ENCODE peak calls at places on chromosomes 4 and X, in six cellular contexts. One of them, this sample, is unnamed.

GRCh38 chr4:184887947-184888346 is 62.2 kb upstream of the ACSL1 start:
- ATAC-seq in upper lobe of left lung: no peak
- ATAC-seq in HepG2: no peak
- ATAC-seq in HCT116: no peak
- ATAC-seq in GM12878: no peak
- ATAC-seq in K562: no peak
- ATAC-seq in this sample: no peak

GRCh38 chrX:136586386-136586785 is 54.4 kb downstream of the VGLL1 start:
- ATAC-seq in upper lobe of left lung: no peak
- ATAC-seq in HepG2: no peak
- ATAC-seq in HCT116: no peak
- ATAC-seq in GM12878: peak
- ATAC-seq in K562: no peak
- ATAC-seq in this sample: no peak

GRCh38 chrX:13489451-13489850 is 80.0 kb upstream of the EGFL6 start:
- ATAC-seq in upper lobe of left lung: peak
- ATAC-seq in HepG2: no peak
- ATAC-seq in HCT116: no peak
- ATAC-seq in GM12878: no peak
- ATAC-seq in K562: no peak
- ATAC-seq in this sample: peak

GRCh38 chr4:45453258-45453841 is 670.5 kb downstream of the GABRG1 start:
- ATAC-seq in upper lobe of left lung: peak
- ATAC-seq in HepG2: peak
- ATAC-seq in HCT116: no peak
- ATAC-seq in GM12878: peak
- ATAC-seq in K562: no peak
- ATAC-seq in this sample: peak

GRCh38 chrX:15315509-15315908 is at the start of gene ASB11:
- ATAC-seq in upper lobe of left lung: no peak
- ATAC-seq in HepG2: no peak
- ATAC-seq in HCT116: no peak
- ATAC-seq in GM12878: no peak
- ATAC-seq in K562: no peak
- ATAC-seq in this sample: no peak

GRCh38 chrX:68784816-68785215 is 44.0 kb upstream of the EFNB1 start:
- ATAC-seq in upper lobe of left lung: no peak
- ATAC-seq in HepG2: no peak
- ATAC-seq in HCT116: no peak
- ATAC-seq in GM12878: no peak
- ATAC-seq in K562: no peak
- ATAC-seq in this sample: no peak

GRCh38 chr4:173287486-173287885 is 46.7 kb downstream of the HMGB2 start:
- ATAC-seq in upper lobe of left lung: no peak
- ATAC-seq in HepG2: no peak
- ATAC-seq in HCT116: no peak
- ATAC-seq in GM12878: no peak
- ATAC-seq in K562: no peak
- ATAC-seq in this sample: no peak

GRCh38 chrX:8755116-8755515 is 23.2 kb upstream of the ANOS1 start:
- ATAC-seq in upper lobe of left lung: no peak
- ATAC-seq in HepG2: no peak
- ATAC-seq in HCT116: no peak
- ATAC-seq in GM12878: no peak
- ATAC-seq in K562: no peak
- ATAC-seq in this sample: no peak

GRCh38 chr4:40377462-40378385 is 42.6 kb downstream of the CHRNA9 start:
- ATAC-seq in upper lobe of left lung: no peak
- ATAC-seq in HepG2: peak
- ATAC-seq in HCT116: peak
- ATAC-seq in GM12878: peak
- ATAC-seq in K562: no peak
- ATAC-seq in this sample: no peak

GRCh38 chrX:78327370-78328048 is at the start of gene CYSLTR1:
- ATAC-seq in upper lobe of left lung: peak
- ATAC-seq in HepG2: no peak
- ATAC-seq in HCT116: no peak
- ATAC-seq in GM12878: peak
- ATAC-seq in K562: no peak
- ATAC-seq in this sample: no peak

GRCh38 chr4:163330828-163331628 is 1.4 kb downstream of the NPY1R start:
- ATAC-seq in upper lobe of left lung: no peak
- ATAC-seq in HepG2: no peak
- ATAC-seq in HCT116: no peak
- ATAC-seq in GM12878: no peak
- ATAC-seq in K562: no peak
- ATAC-seq in this sample: no peak

GRCh38 chr4:103207673-103208072 is 9.5 kb upstream of the CENPE start:
- ATAC-seq in upper lobe of left lung: no peak
- ATAC-seq in HepG2: peak
- ATAC-seq in HCT116: peak
- ATAC-seq in GM12878: peak
- ATAC-seq in K562: peak
- ATAC-seq in this sample: no peak

GRCh38 chr4:126533176-126533575 is 1099.6 kb upstream of the INTU start:
- ATAC-seq in upper lobe of left lung: no peak
- ATAC-seq in HepG2: no peak
- ATAC-seq in HCT116: no peak
- ATAC-seq in GM12878: no peak
- ATAC-seq in K562: no peak
- ATAC-seq in this sample: no peak

GRCh38 chrX:67555578-67556203 is 11.9 kb downstream of the AR start:
- ATAC-seq in upper lobe of left lung: peak
- ATAC-seq in HepG2: peak
- ATAC-seq in HCT116: no peak
- ATAC-seq in GM12878: peak
- ATAC-seq in K562: peak
- ATAC-seq in this sample: no peak

GRCh38 chrX:96655947-96656623 is 28.6 kb upstream of the DIAPH2 start:
- ATAC-seq in upper lobe of left lung: no peak
- ATAC-seq in HepG2: no peak
- ATAC-seq in HCT116: no peak
- ATAC-seq in GM12878: no peak
- ATAC-seq in K562: no peak
- ATAC-seq in this sample: no peak

GRCh38 chr4:126242679-126243390 is 928.1 kb downstream of the FAT4 start:
- ATAC-seq in upper lobe of left lung: peak
- ATAC-seq in HepG2: no peak
- ATAC-seq in HCT116: no peak
- ATAC-seq in GM12878: no peak
- ATAC-seq in K562: no peak
- ATAC-seq in this sample: peak

DNA sequence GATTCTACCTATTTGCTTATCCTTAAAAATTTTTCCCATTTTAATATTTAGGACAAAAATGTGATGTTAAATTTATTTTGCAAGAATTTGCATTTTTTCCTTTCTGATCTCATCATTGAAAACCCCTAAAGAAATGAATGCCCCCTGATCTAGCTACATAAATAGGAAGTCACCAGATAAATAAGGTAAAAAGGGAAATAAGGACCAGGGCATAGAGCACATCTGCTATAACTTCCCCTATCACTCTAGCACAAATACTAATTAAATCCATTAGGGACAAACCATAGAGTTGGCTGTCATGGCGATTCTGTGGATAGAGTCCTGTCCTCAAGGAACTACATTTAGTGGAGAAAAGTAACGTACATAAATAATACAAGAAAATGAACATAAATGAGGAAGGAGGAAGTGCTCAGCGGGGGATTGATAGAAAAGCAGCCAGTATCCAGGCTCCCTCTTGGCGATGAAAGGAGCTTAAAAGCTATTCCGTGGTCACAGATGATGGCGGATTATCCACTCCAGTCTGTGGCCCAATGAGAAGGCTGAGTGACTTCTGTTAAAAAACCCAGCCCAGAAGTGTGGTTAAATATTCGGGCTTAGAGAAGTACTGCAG is 76.9 kb upstream of the RPL34 start:
- ATAC-seq in upper lobe of left lung: no peak
- ATAC-seq in HepG2: no peak
- ATAC-seq in HCT116: no peak
- ATAC-seq in GM12878: no peak
- ATAC-seq in K562: no peak
- ATAC-seq in this sample: no peak
- TF ChIP-seq POLR2A in upper lobe of left lung: no peak
- TF ChIP-seq POLR2A in HepG2: no peak
- TF ChIP-seq POLR2A in HCT116: no peak
- TF ChIP-seq POLR2A in GM12878: no peak
- TF ChIP-seq POLR2A in K562: no peak
- TF ChIP-seq POLR2A in this sample: no peak

GRCh38 chr4:139814285-139815015 is 148.8 kb downstream of the MGST2 start:
- ATAC-seq in upper lobe of left lung: no peak
- ATAC-seq in HepG2: no peak
- ATAC-seq in HCT116: no peak
- ATAC-seq in GM12878: no peak
- ATAC-seq in K562: no peak
- ATAC-seq in this sample: peak

GRCh38 chr4:139816856-139817255 is 151.2 kb downstream of the MGST2 start:
- ATAC-seq in upper lobe of left lung: no peak
- ATAC-seq in HepG2: no peak
- ATAC-seq in HCT116: no peak
- ATAC-seq in GM12878: no peak
- ATAC-seq in K562: no peak
- ATAC-seq in this sample: no peak

GRCh38 chr4:139819082-139819481 is 153.5 kb downstream of the MGST2 start:
- ATAC-seq in upper lobe of left lung: no peak
- ATAC-seq in HepG2: no peak
- ATAC-seq in HCT116: no peak
- ATAC-seq in GM12878: no peak
- ATAC-seq in K562: no peak
- ATAC-seq in this sample: no peak

GRCh38 chr4:139817657-139818452 is 152.2 kb downstream of the MGST2 start:
- ATAC-seq in upper lobe of left lung: no peak
- ATAC-seq in HepG2: no peak
- ATAC-seq in HCT116: no peak
- ATAC-seq in GM12878: no peak
- ATAC-seq in K562: no peak
- ATAC-seq in this sample: peak

GRCh38 chr4:139815646-139816601 is 150.3 kb downstream of the MGST2 start:
- ATAC-seq in upper lobe of left lung: peak
- ATAC-seq in HepG2: no peak
- ATAC-seq in HCT116: no peak
- ATAC-seq in GM12878: no peak
- ATAC-seq in K562: peak
- ATAC-seq in this sample: peak
- TF ChIP-seq POLR2AphosphoS5 in upper lobe of left lung: peak
- TF ChIP-seq POLR2AphosphoS5 in HepG2: no peak
- TF ChIP-seq POLR2AphosphoS5 in HCT116: no peak
- TF ChIP-seq POLR2AphosphoS5 in GM12878: no peak
- TF ChIP-seq POLR2AphosphoS5 in K562: no peak
- TF ChIP-seq POLR2AphosphoS5 in this sample: peak

DNA sequence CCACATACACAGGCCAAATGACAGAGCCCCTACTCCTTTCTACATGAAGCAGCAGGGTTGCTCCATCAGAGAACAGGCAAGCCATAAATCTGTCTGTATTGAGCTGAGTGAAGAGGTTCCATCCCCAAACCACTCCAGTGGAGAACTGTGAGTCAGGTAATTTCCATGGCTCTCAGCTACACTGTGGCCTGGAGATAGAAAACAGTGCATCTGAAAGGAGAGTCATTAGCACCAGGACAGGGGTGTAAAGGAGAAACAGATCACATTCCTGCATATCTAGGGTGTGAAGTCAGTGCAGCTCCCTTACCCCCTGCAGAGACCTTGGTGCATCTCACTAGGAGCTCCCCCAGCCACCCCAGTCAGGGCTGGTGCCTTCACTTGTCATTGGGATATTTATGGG is 314.7 kb downstream of the CHIC1 start:
- ATAC-seq in upper lobe of left lung: no peak
- ATAC-seq in HepG2: no peak
- ATAC-seq in HCT116: no peak
- ATAC-seq in GM12878: no peak
- ATAC-seq in K562: no peak
- ATAC-seq in this sample: no peak
- TF ChIP-seq POLR2A in upper lobe of left lung: no peak
- TF ChIP-seq POLR2A in HepG2: no peak
- TF ChIP-seq POLR2A in HCT116: no peak
- TF ChIP-seq POLR2A in GM12878: no peak
- TF ChIP-seq POLR2A in K562: no peak
- TF ChIP-seq POLR2A in this sample: no peak

DNA sequence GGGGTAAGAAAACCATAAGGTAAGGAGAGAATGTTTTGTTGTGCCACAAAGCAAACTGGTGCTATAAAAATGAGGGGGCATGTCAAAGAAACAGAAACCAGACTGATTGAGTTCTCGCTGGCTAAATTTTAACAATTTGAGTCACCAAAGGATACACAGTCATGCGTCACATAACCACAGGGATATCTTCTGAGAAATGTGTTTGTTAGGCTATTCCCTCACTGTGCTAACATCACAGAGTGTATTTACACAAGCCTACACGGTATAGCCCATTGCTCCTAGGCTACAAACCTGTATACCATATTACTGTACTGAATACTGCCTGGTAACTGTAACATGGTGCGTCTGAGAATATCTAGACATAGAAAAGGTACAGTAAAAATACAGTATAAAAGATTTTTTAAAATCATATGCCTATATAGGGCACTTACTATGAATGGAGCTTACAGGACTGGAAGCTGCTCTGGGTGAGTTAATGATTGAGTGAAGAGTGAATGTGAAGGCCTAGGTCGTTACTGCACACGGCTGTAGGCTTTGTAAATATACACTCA is 50.1 kb downstream of the FBXW7 start:
- ATAC-seq in upper lobe of left lung: no peak
- ATAC-seq in HepG2: peak
- ATAC-seq in HCT116: no peak
- ATAC-seq in GM12878: peak
- ATAC-seq in K562: peak
- ATAC-seq in this sample: no peak
- TF ChIP-seq POLR2AphosphoS5 in upper lobe of left lung: no peak
- TF ChIP-seq POLR2AphosphoS5 in HepG2: peak
- TF ChIP-seq POLR2AphosphoS5 in HCT116: no peak
- TF ChIP-seq POLR2AphosphoS5 in GM12878: no peak
- TF ChIP-seq POLR2AphosphoS5 in K562: no peak
- TF ChIP-seq POLR2AphosphoS5 in this sample: no peak

GRCh38 chrX:153598541-153599191 is at the start of gene CCNQ:
- ATAC-seq in upper lobe of left lung: peak
- ATAC-seq in HepG2: peak
- ATAC-seq in HCT116: peak
- ATAC-seq in GM12878: peak
- ATAC-seq in K562: peak
- ATAC-seq in this sample: peak
- TF ChIP-seq POLR2A in upper lobe of left lung: peak
- TF ChIP-seq POLR2A in HepG2: peak
- TF ChIP-seq POLR2A in HCT116: no peak
- TF ChIP-seq POLR2A in GM12878: peak
- TF ChIP-seq POLR2A in K562: no peak
- TF ChIP-seq POLR2A in this sample: peak

DNA sequence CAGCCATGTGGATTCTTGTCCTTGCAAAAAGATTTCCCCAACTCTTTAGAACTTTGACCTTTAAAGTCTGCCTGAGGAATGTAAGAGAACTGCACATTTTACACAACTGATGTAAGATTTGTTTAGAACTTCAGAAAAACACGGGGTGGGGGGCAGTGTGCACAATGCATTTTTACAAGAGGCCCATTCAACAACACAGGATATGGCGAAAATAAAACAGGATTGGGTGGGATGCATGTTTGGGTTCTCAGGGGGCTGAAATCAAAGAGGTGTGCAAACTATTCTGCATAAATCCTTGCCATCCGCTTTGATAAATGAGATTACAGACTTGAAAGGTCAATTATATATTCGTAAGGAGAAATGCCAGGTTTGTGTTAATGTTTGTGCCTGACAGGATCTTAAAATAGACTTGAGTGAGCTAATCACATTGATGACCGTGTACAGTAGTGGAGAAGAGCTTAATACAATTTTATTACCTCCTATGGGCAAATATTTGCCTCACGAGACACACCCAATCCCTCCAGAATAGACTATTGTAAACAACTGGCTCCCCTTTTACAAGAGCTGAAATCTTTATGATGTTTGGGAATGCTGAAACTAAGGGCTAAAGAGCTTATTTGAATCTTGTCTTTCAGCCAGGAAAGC is 184.1 kb upstream of the LEF1 start:
- ATAC-seq in upper lobe of left lung: no peak
- ATAC-seq in HepG2: no peak
- ATAC-seq in HCT116: no peak
- ATAC-seq in GM12878: no peak
- ATAC-seq in K562: no peak
- ATAC-seq in this sample: no peak
- TF ChIP-seq POLR2AphosphoS5 in upper lobe of left lung: no peak
- TF ChIP-seq POLR2AphosphoS5 in HepG2: no peak
- TF ChIP-seq POLR2AphosphoS5 in HCT116: no peak
- TF ChIP-seq POLR2AphosphoS5 in GM12878: no peak
- TF ChIP-seq POLR2AphosphoS5 in K562: no peak
- TF ChIP-seq POLR2AphosphoS5 in this sample: no peak

This sample was measured in gastroesophageal sphincter.